ENCODE peak calls at places on chromosomes 16 and 17, in seven cellular contexts. B, S, V, N, C, D and T are unnamed samples.

GRCh38 chr17:7224110-7224509 is 4.4 kb downstream of the ACADVL start:
- DNase-seq in B (peak), S (no peak), V (no peak), N (no peak), C (no peak), D (no peak), T (no peak)

GRCh38 chr16:15650698-15651161 is 685 bp downstream of the NDE1 start:
- DNase-seq in B (no peak), S (no peak), V (peak), N (no peak), C (no peak), D (peak), T (peak)

GRCh38 chr16:20415541-20415940 is 6.2 kb downstream of the ACSM5 start:
- DNase-seq in B (no peak), S (no peak), V (no peak), N (no peak), C (no peak), D (no peak), T (no peak)

GRCh38 chr16:76268824-76269223 is 8.4 kb upstream of the CNTNAP4 start:
- DNase-seq in B (no peak), S (no peak), V (no peak), N (no peak), C (no peak), D (no peak), T (no peak)

GRCh38 chr17:80782536-80783427 is 208.9 kb upstream of the CHMP6 start:
- DNase-seq in B (no peak), S (no peak), V (no peak), N (no peak), C (no peak), D (no peak), T (no peak)

GRCh38 chr17:27596571-27597187 is 34.3 kb upstream of the LGALS9 start:
- DNase-seq in B (no peak), S (no peak), V (no peak), N (no peak), C (no peak), D (no peak), T (no peak)

GRCh38 chr17:15157051-15157450 is 108.1 kb downstream of the PMP22 start:
- DNase-seq in B (no peak), S (no peak), V (no peak), N (no peak), C (no peak), D (no peak), T (no peak)

GRCh38 chr17:45963889-45964288 is 35.2 kb upstream of the STH start:
- DNase-seq in B (no peak), S (no peak), V (no peak), N (no peak), C (no peak), D (no peak), T (no peak)

GRCh38 chr16:84518804-84519341 is 14.4 kb upstream of the MEAK7 start:
- DNase-seq in B (no peak), S (no peak), V (no peak), N (no peak), C (no peak), D (no peak), T (no peak)

DNA sequence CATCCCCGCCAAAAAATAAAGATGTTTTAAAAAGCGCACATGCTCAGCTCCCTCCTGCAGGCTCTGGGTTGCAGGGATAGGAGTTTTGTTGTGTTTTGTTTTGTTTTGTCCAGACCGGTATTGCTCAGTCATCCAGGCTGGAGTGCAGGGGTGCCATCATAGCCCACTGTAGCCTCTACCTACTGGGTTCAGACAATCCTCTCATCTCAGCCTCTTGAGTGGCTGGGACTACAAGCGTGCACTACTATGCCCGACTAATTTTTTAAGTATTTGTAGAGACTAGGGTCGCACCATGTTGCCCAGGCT is 661 bp downstream of the WWOX start:
- DNase-seq in B (no peak), S (no peak), V (no peak), N (no peak), C (no peak), D (peak), T (no peak)
- H3K27ac ChIP-seq in B (peak), S (peak), V (no peak), N (peak), C (peak), D (peak), T (peak)

GRCh38 chr17:82244413-82245140 is 15.7 kb downstream of the SLC16A3 start:
- DNase-seq in B (peak), S (no peak), V (no peak), N (no peak), C (no peak), D (no peak), T (no peak)

GRCh38 chr17:82243648-82244412 is 15.0 kb downstream of the SLC16A3 start:
- DNase-seq in B (peak), S (no peak), V (no peak), N (no peak), C (no peak), D (no peak), T (no peak)

GRCh38 chr17:82246040-82246364 is 17.2 kb downstream of the SLC16A3 start:
- DNase-seq in B (no peak), S (no peak), V (no peak), N (no peak), C (no peak), D (no peak), T (no peak)

GRCh38 chr17:82246365-82247174 is 17.7 kb downstream of the SLC16A3 start:
- DNase-seq in B (peak), S (peak), V (peak), N (no peak), C (peak), D (no peak), T (no peak)

DNA sequence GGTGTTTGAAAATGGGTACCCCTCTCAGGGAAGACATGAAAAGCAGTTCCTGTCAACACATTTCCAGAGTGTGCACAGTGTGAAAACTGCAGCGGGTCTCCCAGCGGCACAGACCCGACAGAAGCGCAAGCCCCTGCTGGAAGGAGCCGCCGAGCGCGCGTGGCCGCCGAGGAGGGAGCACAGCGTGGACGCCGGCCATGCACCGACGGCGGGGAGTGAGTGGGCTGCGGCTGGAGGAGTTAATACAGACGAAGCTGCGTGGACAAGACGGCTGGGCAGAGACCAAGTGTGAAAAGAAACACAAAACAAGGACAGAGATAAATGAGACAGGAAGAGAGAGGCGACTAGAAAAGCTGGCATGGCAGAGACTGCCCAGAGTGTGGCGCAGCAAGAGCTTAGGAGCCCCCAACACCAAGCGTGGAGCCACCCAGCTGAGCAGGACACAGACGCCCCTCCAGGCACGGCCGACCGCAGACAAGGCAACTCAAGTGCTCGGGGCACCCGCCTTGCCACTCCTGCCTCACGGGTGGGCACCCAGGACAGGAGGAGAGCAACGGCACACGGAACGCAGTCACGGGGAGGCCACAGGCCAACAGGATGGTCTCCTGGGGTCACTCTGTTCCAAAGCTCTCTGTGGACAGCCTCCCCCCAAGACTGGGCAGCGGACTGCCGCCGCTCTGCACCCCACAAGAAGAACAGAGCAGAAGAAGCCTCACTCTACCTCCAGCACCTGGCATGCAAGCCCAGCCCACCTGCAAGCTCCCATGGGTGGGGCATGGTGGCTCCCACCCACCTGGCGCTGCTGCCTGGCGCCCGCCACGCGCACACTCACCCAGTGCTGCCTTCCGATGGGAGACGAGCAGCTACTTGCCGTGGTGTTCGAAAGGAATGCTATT is 16.6 kb downstream of the SLC16A3 start:
- DNase-seq in B (peak), S (no peak), V (no peak), N (no peak), C (no peak), D (no peak), T (no peak)
- TF ChIP-seq POLR2A in B (no peak), S (no peak), V (no peak), N (no peak), C (no peak), D (no peak), T (no peak)

DNA sequence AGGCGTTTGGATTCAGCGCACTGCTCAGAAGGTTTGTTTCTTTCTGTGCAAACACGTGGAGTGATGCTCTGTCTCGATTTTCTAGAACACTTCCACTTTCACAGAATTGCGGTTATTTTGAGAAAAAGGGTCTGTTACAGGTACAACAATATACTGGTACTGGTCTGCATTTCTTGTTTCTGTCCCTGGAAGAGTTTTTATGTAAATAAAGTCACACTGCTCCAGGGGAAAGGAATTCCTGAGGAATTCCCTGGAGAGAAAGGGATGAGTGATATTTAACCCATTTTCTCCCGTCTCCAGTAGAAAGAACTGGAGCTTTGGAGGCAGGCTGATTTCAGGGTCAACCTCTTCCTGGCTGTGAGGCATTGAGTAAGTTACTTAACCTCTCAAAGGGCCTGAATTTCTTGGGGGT is 16.2 kb upstream of the RMI2 start:
- DNase-seq in B (no peak), S (no peak), V (no peak), N (no peak), C (no peak), D (no peak), T (no peak)
- H3K27ac ChIP-seq in B (peak), S (no peak), V (no peak), N (no peak), C (peak), D (no peak), T (no peak)

DNA sequence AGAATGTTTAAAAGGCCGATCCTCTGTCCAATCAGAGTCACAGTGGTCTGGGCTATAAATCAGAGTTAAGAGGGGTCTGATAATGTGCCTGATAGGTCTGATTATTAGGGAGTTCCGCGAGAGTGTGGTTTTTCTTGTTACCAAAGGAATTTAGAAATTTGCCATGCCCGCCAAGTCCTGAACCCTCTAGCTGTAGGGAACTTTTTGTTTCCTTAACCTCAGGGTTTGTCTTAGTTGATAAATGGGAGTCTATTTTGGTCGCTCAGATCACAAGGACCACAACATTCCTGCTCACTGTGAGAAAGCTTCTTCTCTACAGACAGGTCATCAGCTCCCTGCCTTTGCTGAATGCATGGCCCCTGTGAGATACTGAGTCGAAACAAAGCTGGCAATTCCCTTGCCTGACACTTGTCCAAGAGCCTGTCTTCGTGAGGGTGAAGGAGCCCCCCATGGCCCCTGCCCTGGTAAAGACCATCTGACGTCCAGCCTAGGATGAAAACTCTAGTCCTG is 497.8 kb downstream of the HS3ST4 start:
- DNase-seq in B (no peak), S (no peak), V (no peak), N (no peak), C (no peak), D (no peak), T (no peak)
- TF ChIP-seq POLR2A in B (no peak), S (no peak), V (no peak), N (no peak), C (no peak), D (no peak), T (no peak)

GRCh38 chr17:1648582-1649115 is 1.0 kb downstream of the RILP start:
- DNase-seq in B (peak), S (peak), V (peak), N (peak), C (peak), D (peak), T (peak)
- H3K27ac ChIP-seq in B (peak), S (peak), V (peak), N (peak), C (peak), D (peak), T (peak)

GRCh38 chr16:11636172-11636721 is 32.0 kb upstream of the SNN start:
- DNase-seq in B (no peak), S (no peak), V (no peak), N (peak), C (peak), D (peak), T (no peak)

GRCh38 chr16:11633113-11633512 is 35.1 kb upstream of the SNN start:
- DNase-seq in B (no peak), S (no peak), V (no peak), N (no peak), C (no peak), D (no peak), T (no peak)

GRCh38 chr16:11635679-11636171 is 32.5 kb upstream of the SNN start:
- DNase-seq in B (no peak), S (no peak), V (no peak), N (no peak), C (no peak), D (no peak), T (no peak)

GRCh38 chr16:11634307-11634706 is 33.9 kb upstream of the SNN start:
- DNase-seq in B (no peak), S (no peak), V (no peak), N (no peak), C (no peak), D (no peak), T (no peak)

GRCh38 chr16:11635127-11635652 is 33.1 kb upstream of the SNN start:
- DNase-seq in B (no peak), S (no peak), V (no peak), N (no peak), C (peak), D (no peak), T (no peak)
- TF ChIP-seq POLR2A in B (no peak), S (no peak), V (no peak), N (no peak), C (no peak), D (no peak), T (no peak)

GRCh38 chr17:60857521-60857920 is 179.9 kb downstream of the BCAS3 start:
- DNase-seq in B (no peak), S (no peak), V (no peak), N (no peak), C (no peak), D (no peak), T (no peak)

GRCh38 chr17:60864674-60865080 is 187.0 kb downstream of the BCAS3 start:
- DNase-seq in B (no peak), S (no peak), V (no peak), N (no peak), C (no peak), D (no peak), T (no peak)

GRCh38 chr17:60863892-60864673 is 186.4 kb downstream of the BCAS3 start:
- DNase-seq in B (no peak), S (no peak), V (no peak), N (no peak), C (no peak), D (no peak), T (no peak)

GRCh38 chr17:60862482-60862881 is 184.8 kb downstream of the BCAS3 start:
- DNase-seq in B (no peak), S (no peak), V (no peak), N (no peak), C (no peak), D (no peak), T (no peak)
- H3K27ac ChIP-seq in B (no peak), S (no peak), V (no peak), N (no peak), C (no peak), D (no peak), T (no peak)

DNA sequence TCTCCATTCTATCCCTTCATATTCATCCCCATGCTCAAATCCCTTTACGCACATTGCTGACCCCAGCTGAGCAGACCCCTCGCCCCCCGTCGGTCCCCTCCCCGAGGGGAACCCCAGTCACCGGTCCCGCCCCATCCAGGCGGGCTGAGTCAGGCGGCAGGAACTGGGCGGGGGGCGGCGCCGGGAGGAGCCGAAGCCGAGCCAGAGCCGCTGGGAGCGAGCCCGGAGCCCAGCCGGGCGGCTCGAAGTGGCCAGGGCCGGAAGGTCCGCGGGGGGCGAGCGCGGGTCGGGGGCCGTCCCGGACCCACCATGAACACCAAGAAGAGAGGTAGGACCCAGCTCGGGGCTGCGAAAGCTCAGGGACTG is 8.6 kb downstream of the RIPOR1 start:
- DNase-seq in B (peak), S (peak), V (peak), N (no peak), C (peak), D (peak), T (peak)
- TF ChIP-seq POLR2A in B (peak), S (peak), V (peak), N (no peak), C (no peak), D (no peak), T (peak)

DNA sequence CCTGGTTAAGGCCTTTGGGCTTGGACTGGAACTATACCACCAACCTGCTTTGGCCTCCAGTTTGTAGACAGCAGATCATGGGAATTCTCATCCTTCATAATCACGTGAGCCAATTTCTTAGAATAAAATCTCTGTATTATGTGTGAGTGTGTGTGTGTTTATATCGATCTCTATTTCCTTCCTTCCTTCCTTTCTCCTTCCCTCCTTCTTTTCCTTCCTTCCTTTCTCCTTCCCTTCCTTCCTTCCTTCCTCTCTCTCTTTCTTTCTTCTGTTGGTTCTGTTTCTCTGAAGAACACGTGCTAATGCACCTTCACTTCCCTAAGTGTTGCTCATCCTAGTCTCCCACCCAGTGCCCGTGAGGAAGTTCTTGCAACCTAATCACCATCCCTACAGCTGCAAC is 35.5 kb upstream of the PHB1 start:
- DNase-seq in B (no peak), S (no peak), V (no peak), N (no peak), C (no peak), D (no peak), T (no peak)
- H3K27ac ChIP-seq in B (no peak), S (no peak), V (no peak), N (no peak), C (no peak), D (no peak), T (no peak)